ENCODE peak calls at places on chromosomes 4 and X, in nine cellular contexts. H is IMR-90; O is heart right ventricle; I is K562; J is OCI-LY7; P is CD4-positive, alpha-beta memory T cell; R is DND-41; A is lower lobe of right lung; N is psoas muscle. L is an unnamed sample. For H3K9me3, the result is how much of the 10 kb centered on the place peaks cover.

GRCh38 chrX:132489256-132490085 is 633 bp upstream of the MBNL3 start:
- DNase-seq in P (peak), N (peak), J (peak), O (peak), A (peak), I (no peak), R (peak), H (peak), L (peak)

GRCh38 chrX:116239944-116240391 is 69.4 kb downstream of the AGTR2 start:
- DNase-seq in I (no peak), N (no peak), J (no peak), P (no peak), R (no peak), H (no peak), O (no peak), A (no peak), L (no peak)

GRCh38 chr4:37946503-37947179 is 13.6 kb upstream of the PTTG2 start:
- DNase-seq in N (peak), J (no peak), H (no peak), P (no peak), A (peak), O (peak), I (no peak), R (no peak), L (no peak)

GRCh38 chr4:82046796-82047195 is 327.0 kb downstream of the HNRNPD start:
- DNase-seq in R (no peak), H (no peak), I (no peak), N (no peak), O (no peak), A (no peak), J (no peak), P (no peak), L (no peak)

GRCh38 chr4:37299468-37299867 is 54.9 kb downstream of the NWD2 start:
- DNase-seq in H (no peak), I (no peak), N (no peak), A (no peak), O (no peak), P (no peak), R (no peak), J (no peak), L (no peak)

GRCh38 chr4:179196511-179196910 is 1754.3 kb upstream of the AGA start:
- DNase-seq in R (no peak), O (no peak), N (no peak), I (no peak), J (no peak), A (no peak), P (no peak), H (peak), L (peak)

GRCh38 chrX:132704769-132705168 is 215.9 kb upstream of the MBNL3 start:
- DNase-seq in H (no peak), O (no peak), A (no peak), N (no peak), J (no peak), R (no peak), I (no peak), P (no peak), L (no peak)

GRCh38 chr4:158170691-158171455 is 2.0 kb downstream of the GASK1B start:
- DNase-seq in O (peak), P (no peak), H (peak), I (peak), R (no peak), J (no peak), N (peak), A (peak), L (peak)

GRCh38 chr4:141340458-141340857 is 119.8 kb downstream of the ZNF330 start:
- DNase-seq in O (no peak), P (no peak), H (no peak), I (no peak), N (no peak), A (no peak), R (no peak), J (no peak), L (no peak)

GRCh38 chrX:3286196-3286920 is 60.1 kb downstream of the MXRA5 start:
- DNase-seq in R (no peak), J (no peak), I (no peak), P (no peak), O (no peak), H (peak), A (no peak), N (no peak), L (peak)

GRCh38 chr4:101604976-101605375 is 185.6 kb upstream of the BANK1 start:
- DNase-seq in A (no peak), P (no peak), J (no peak), R (no peak), N (no peak), O (no peak), H (no peak), I (no peak), L (peak)

GRCh38 chrX:31236231-31236630 is 164.4 kb upstream of the FTHL17 start:
- DNase-seq in R (no peak), I (no peak), J (peak), A (no peak), H (no peak), P (no peak), N (no peak), O (no peak), L (no peak)

GRCh38 chr4:69995526-69996016 is at the start of gene STATH:
- DNase-seq in H (no peak), N (no peak), O (no peak), I (no peak), R (no peak), J (no peak), A (no peak), P (no peak), L (peak)

GRCh38 chrX:31166416-31166815 is 94.6 kb upstream of the FTHL17 start:
- DNase-seq in O (no peak), I (no peak), J (no peak), N (no peak), A (no peak), H (no peak), R (no peak), P (no peak), L (no peak)

GRCh38 chr4:144302704-144303536 is 162.4 kb upstream of the GYPA start:
- DNase-seq in O (no peak), P (no peak), I (no peak), A (no peak), R (no peak), J (no peak), H (no peak), N (no peak), L (peak)

GRCh38 chr4:128796934-128797333 is 12.6 kb upstream of the JADE1 start:
- DNase-seq in I (no peak), A (no peak), N (no peak), P (no peak), J (no peak), O (no peak), R (no peak), H (no peak), L (no peak)

GRCh38 chr4:118989098-118990080 is 100.7 kb downstream of the SYNPO2 start:
- DNase-seq in J (no peak), P (no peak), R (no peak), H (peak), N (no peak), O (no peak), A (no peak), I (no peak), L (no peak)

GRCh38 chr4:106238819-106239420 is 77.1 kb downstream of the TBCK start:
- DNase-seq in H (peak), J (peak), I (peak), O (peak), R (peak), N (no peak), A (no peak), P (peak), L (peak)

GRCh38 chr4:385934-386707 is 48.5 kb downstream of the ZNF141 start:
- DNase-seq in R (no peak), A (no peak), P (no peak), I (no peak), N (no peak), O (no peak), H (no peak), J (no peak), L (no peak)

GRCh38 chr4:848307-848691 is 22.4 kb upstream of the CPLX1 start:
- DNase-seq in P (no peak), I (no peak), N (peak), R (no peak), J (no peak), A (peak), H (no peak), O (no peak), L (no peak)

GRCh38 chrX:35115205-35115604 is 172.6 kb downstream of the FAM47B start:
- DNase-seq in R (no peak), O (no peak), I (no peak), N (no peak), P (no peak), J (no peak), H (peak), A (no peak), L (no peak)

GRCh38 chrX:19389217-19389616 is 45.5 kb downstream of the PDHA1 start:
- DNase-seq in H (no peak), N (no peak), I (no peak), P (no peak), R (no peak), O (no peak), A (no peak), J (no peak), L (no peak)

GRCh38 chr4:60396680-60397079 is 803.4 kb upstream of the ADGRL3 start:
- DNase-seq in J (no peak), O (no peak), P (no peak), A (no peak), R (no peak), N (no peak), H (no peak), I (no peak), L (no peak)

GRCh38 chr4:7384003-7384928 is 50.5 kb downstream of the PSAPL1 start:
- DNase-seq in O (no peak), R (no peak), H (no peak), I (no peak), A (peak), N (no peak), J (no peak), P (no peak), L (no peak)

GRCh38 chr4:1192493-1193205 is 20.3 kb upstream of the SPON2 start:
- DNase-seq in N (peak), R (peak), A (no peak), I (no peak), O (peak), P (no peak), J (no peak), H (no peak), L (peak)

GRCh38 chrX:47608130-47608810 is 11.4 kb downstream of the SYN1 start:
- DNase-seq in N (no peak), I (peak), O (no peak), P (no peak), A (no peak), J (no peak), R (no peak), H (no peak), L (no peak)

GRCh38 chrX:22037911-22038537 is 5.9 kb downstream of the PHEX start:
- DNase-seq in N (no peak), P (no peak), A (no peak), H (no peak), I (no peak), R (peak), O (no peak), J (no peak), L (peak)

GRCh38 chrX:137034508-137034872 is 695 bp upstream of the GPR101 start:
- DNase-seq in O (no peak), A (no peak), N (no peak), H (no peak), J (no peak), R (no peak), P (no peak), I (no peak), L (no peak)

GRCh38 chrX:43139645-43140044 is 361.7 kb upstream of the PPP1R2C start:
- DNase-seq in P (no peak), O (no peak), A (no peak), R (no peak), J (no peak), N (no peak), H (no peak), I (no peak), L (no peak)

GRCh38 chr4:13559414-13559813 is 15.1 kb upstream of the NKX3-2 start:
- DNase-seq in N (no peak), A (no peak), I (no peak), O (no peak), J (no peak), H (peak), P (no peak), R (no peak), L (peak)
- H3K27ac ChIP-seq in N (no peak), A (no peak), I (no peak), O (no peak), J (no peak), H (no peak), P (no peak), R (no peak), L (peak)

GRCh38 chr4:173468314-173468713 is 61.7 kb downstream of the HAND2 start:
- DNase-seq in I (no peak), N (no peak), R (no peak), J (no peak), P (no peak), H (no peak), O (no peak), A (no peak), L (no peak)

GRCh38 chr4:173464486-173464885 is 65.5 kb downstream of the HAND2 start:
- DNase-seq in P (no peak), H (no peak), R (no peak), O (no peak), I (no peak), N (no peak), J (no peak), A (no peak), L (peak)

GRCh38 chr4:173463816-173464215 is 64.9 kb upstream of the SCRG1 start:
- DNase-seq in P (no peak), J (no peak), R (no peak), I (no peak), O (no peak), H (no peak), N (no peak), A (no peak), L (no peak)

GRCh38 chr4:173469622-173470021 is 60.4 kb downstream of the HAND2 start:
- DNase-seq in I (no peak), O (no peak), A (no peak), R (no peak), H (no peak), P (no peak), J (no peak), N (no peak), L (no peak)

GRCh38 chr4:173466101-173466500 is 63.9 kb downstream of the HAND2 start:
- DNase-seq in R (no peak), J (no peak), H (no peak), I (no peak), N (no peak), P (no peak), A (no peak), O (no peak), L (no peak)
- H3K4me3 ChIP-seq in R (no peak), J (no peak), H (no peak), I (no peak), N (no peak), P (no peak), A (no peak), O (no peak), L (no peak)

GRCh38 chr4:72918362-72918761 is 151.2 kb downstream of the COX18 start:
- DNase-seq in O (no peak), H (no peak), P (no peak), J (no peak), N (no peak), I (no peak), R (no peak), A (no peak), L (no peak)
- H3K9me3 ChIP-seq in O (under half), H (under half), P (under half), J (under half), N (under half), I (under half), R (under half), A (under half), L (under half)

GRCh38 chr4:73815145-73815544 is 21.3 kb upstream of the CXCL6 start:
- DNase-seq in R (no peak), A (no peak), N (no peak), I (no peak), P (no peak), H (peak), J (no peak), O (no peak), L (no peak)

GRCh38 chr4:73810191-73810590 is 26.3 kb upstream of the CXCL6 start:
- DNase-seq in P (no peak), N (no peak), J (no peak), R (no peak), A (no peak), I (no peak), H (no peak), O (no peak), L (no peak)

GRCh38 chr4:73816814-73817213 is 19.7 kb upstream of the CXCL6 start:
- DNase-seq in H (peak), O (peak), P (no peak), J (no peak), N (no peak), R (no peak), I (no peak), A (no peak), L (peak)

GRCh38 chr4:73814679-73815078 is 21.8 kb upstream of the CXCL6 start:
- DNase-seq in O (no peak), I (no peak), R (no peak), A (no peak), H (no peak), N (no peak), P (no peak), J (no peak), L (no peak)

DNA sequence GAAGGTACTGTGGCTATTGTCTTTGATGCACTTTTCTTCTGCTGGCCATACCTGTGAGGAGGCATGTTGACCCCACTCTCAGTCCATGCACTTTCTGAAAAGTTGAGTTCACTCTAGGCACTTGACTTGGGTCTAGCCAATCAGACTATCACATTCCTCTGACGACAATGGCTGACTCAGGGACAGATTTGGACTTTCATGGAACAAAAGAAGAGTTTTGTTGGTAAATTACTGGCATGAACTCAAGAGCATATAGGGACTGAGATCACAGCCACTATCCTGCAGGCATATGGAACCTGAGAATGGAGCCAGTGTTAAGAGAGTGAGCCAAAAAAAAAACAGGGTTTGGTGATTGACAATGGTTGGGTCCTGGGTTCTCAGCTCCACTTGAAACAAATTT is 24.6 kb upstream of the CXCL6 start:
- DNase-seq in J (no peak), O (no peak), R (no peak), H (no peak), I (no peak), A (no peak), P (no peak), N (no peak), L (no peak)
- H3K27ac ChIP-seq in J (no peak), O (no peak), R (no peak), H (no peak), I (no peak), A (no peak), P (no peak), N (no peak), L (no peak)

DNA sequence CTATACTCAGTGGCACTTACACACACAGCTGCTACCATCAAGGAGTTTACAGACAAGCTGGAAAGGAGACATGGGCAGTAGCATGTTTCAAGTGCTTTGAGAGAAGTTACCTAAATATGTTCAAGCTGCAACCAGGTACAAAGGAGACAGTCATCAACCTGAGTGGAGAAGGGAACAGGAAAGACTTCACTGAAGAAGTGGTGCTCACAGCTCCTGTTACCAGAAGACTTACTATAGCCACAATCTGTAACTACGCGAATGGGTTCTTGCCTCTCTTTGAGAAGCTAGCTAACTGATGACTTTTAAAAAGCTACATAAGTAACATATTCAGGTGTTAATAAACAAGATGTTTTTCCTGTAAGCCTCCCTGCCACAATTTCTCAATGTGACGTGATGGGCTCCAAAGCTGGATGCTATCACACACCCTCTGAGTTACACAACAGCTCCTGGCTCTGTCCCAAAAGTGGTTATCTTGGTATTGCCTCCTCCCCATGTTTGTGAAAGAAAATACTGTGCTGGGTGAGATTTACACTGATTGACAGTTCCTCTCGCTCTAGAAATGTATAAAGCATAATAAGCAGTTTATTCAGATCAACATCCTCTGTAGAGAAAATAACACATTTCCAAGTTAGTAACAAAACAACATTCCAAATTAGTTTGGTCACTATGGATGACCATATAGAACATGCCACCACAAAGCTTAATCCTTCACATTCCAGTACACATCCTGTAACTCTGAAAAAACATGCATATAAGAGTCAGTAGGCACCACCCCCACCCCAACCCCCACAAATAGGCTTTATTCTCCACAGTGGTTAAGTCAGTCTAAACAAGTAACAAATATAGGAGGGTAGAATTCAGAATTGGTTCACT is 81.8 kb downstream of the FRYL start:
- DNase-seq in R (no peak), N (no peak), J (no peak), O (peak), H (peak), I (peak), P (peak), A (no peak), L (peak)
- H3K4me3 ChIP-seq in R (no peak), N (no peak), J (no peak), O (no peak), H (no peak), I (no peak), P (no peak), A (no peak), L (no peak)

GRCh38 chrX:685120-686032 is 54.8 kb downstream of the SHOX start:
- DNase-seq in P (no peak), N (no peak), O (no peak), R (no peak), A (no peak), J (no peak), H (no peak), I (no peak), L (no peak)
- H3K9me3 ChIP-seq in P (under half), N (under half), O (under half), R (under half), A (under half), J (under half), H (under half), I (under half), L (under half)

GRCh38 chr4:173852775-173853174 is 322.7 kb upstream of the HAND2 start:
- DNase-seq in O (no peak), H (no peak), J (no peak), P (no peak), A (no peak), N (no peak), R (no peak), I (peak), L (no peak)
- H3K27ac ChIP-seq in O (no peak), H (no peak), J (no peak), P (no peak), A (no peak), N (no peak), R (no peak), I (no peak), L (no peak)

GRCh38 chr4:138643827-138644226 is 371.8 kb upstream of the NOCT start:
- DNase-seq in J (no peak), H (peak), I (no peak), O (no peak), N (no peak), R (no peak), A (no peak), P (no peak), L (no peak)
- H3K4me3 ChIP-seq in J (no peak), H (no peak), I (no peak), O (no peak), N (no peak), R (no peak), A (no peak), P (no peak), L (no peak)

DNA sequence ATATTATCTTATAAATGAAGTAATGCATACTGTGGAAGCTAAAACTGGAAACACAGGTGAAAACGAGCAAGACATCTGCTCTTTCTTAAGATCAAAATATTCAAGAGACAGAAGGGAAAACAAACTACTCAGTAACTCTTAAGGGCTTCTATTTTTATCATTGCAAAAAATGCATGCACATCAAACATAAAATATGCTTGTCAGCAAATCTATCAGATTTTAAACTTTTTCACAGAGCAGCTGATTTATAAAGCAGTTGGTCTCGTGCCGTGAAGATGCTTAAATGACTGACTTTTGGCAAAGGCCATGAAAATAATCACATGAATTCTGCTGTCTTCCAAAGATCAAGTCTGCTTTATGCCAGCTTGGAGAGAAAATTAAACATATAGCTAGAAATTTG is 482.1 kb upstream of the HS3ST1 start:
- DNase-seq in H (no peak), I (no peak), J (no peak), P (no peak), N (no peak), R (no peak), O (no peak), A (no peak), L (no peak)
- H3K9me3 ChIP-seq in H (under half), I (under half), J (under half), P (under half), N (under half), R (under half), O (under half), A (under half), L (under half)

L was measured in SJCRH30.